ENCODE peak calls at places on chromosomes 12 and 14, in nine cellular contexts. One of them, this sample, is unnamed.

GRCh38 chr12:53558631-53559030 is 51.3 kb upstream of the NPFF start:
- DNase-seq in CD4-positive, CD25-positive, alpha-beta regulatory T cell: no peak
- DNase-seq in heart left ventricle: no peak
- DNase-seq in A549: no peak
- DNase-seq in HepG2: no peak
- DNase-seq in effector memory CD4-positive, alpha-beta T cell: no peak
- DNase-seq in SK-N-SH: no peak
- DNase-seq in AG10803: no peak
- DNase-seq in adrenal gland: no peak
- DNase-seq in this sample: no peak

GRCh38 chr12:110135806-110136205 is 11.6 kb downstream of the IFT81 start:
- DNase-seq in CD4-positive, CD25-positive, alpha-beta regulatory T cell: no peak
- DNase-seq in heart left ventricle: no peak
- DNase-seq in A549: no peak
- DNase-seq in HepG2: no peak
- DNase-seq in effector memory CD4-positive, alpha-beta T cell: no peak
- DNase-seq in SK-N-SH: no peak
- DNase-seq in AG10803: no peak
- DNase-seq in adrenal gland: no peak
- DNase-seq in this sample: no peak

GRCh38 chr14:89025581-89026236 is 201.3 kb downstream of the TTC8 start:
- DNase-seq in CD4-positive, CD25-positive, alpha-beta regulatory T cell: no peak
- DNase-seq in heart left ventricle: peak
- DNase-seq in A549: no peak
- DNase-seq in HepG2: no peak
- DNase-seq in effector memory CD4-positive, alpha-beta T cell: no peak
- DNase-seq in SK-N-SH: no peak
- DNase-seq in AG10803: peak
- DNase-seq in adrenal gland: no peak
- DNase-seq in this sample: no peak

GRCh38 chr12:89421093-89421835 is 69.0 kb upstream of the DUSP6 start:
- DNase-seq in CD4-positive, CD25-positive, alpha-beta regulatory T cell: no peak
- DNase-seq in heart left ventricle: no peak
- DNase-seq in A549: no peak
- DNase-seq in HepG2: no peak
- DNase-seq in effector memory CD4-positive, alpha-beta T cell: no peak
- DNase-seq in SK-N-SH: no peak
- DNase-seq in AG10803: no peak
- DNase-seq in adrenal gland: no peak
- DNase-seq in this sample: no peak

GRCh38 chr12:120413901-120414695 is 23.8 kb upstream of the COX6A1 start:
- DNase-seq in CD4-positive, CD25-positive, alpha-beta regulatory T cell: no peak
- DNase-seq in heart left ventricle: no peak
- DNase-seq in A549: no peak
- DNase-seq in HepG2: no peak
- DNase-seq in effector memory CD4-positive, alpha-beta T cell: no peak
- DNase-seq in SK-N-SH: no peak
- DNase-seq in AG10803: no peak
- DNase-seq in adrenal gland: peak
- DNase-seq in this sample: no peak

GRCh38 chr12:111040690-111041089 is 120.3 kb upstream of the MYL2 start:
- DNase-seq in CD4-positive, CD25-positive, alpha-beta regulatory T cell: no peak
- DNase-seq in heart left ventricle: no peak
- DNase-seq in A549: no peak
- DNase-seq in HepG2: no peak
- DNase-seq in effector memory CD4-positive, alpha-beta T cell: no peak
- DNase-seq in SK-N-SH: no peak
- DNase-seq in AG10803: no peak
- DNase-seq in adrenal gland: no peak
- DNase-seq in this sample: no peak

GRCh38 chr12:123937707-123938600 is 34.7 kb downstream of the CCDC92 start:
- DNase-seq in CD4-positive, CD25-positive, alpha-beta regulatory T cell: no peak
- DNase-seq in heart left ventricle: no peak
- DNase-seq in A549: no peak
- DNase-seq in HepG2: no peak
- DNase-seq in effector memory CD4-positive, alpha-beta T cell: peak
- DNase-seq in SK-N-SH: no peak
- DNase-seq in AG10803: peak
- DNase-seq in adrenal gland: no peak
- DNase-seq in this sample: no peak

GRCh38 chr12:119674560-119674959 is 6.6 kb downstream of the PRKAB1 start:
- DNase-seq in CD4-positive, CD25-positive, alpha-beta regulatory T cell: no peak
- DNase-seq in heart left ventricle: no peak
- DNase-seq in A549: no peak
- DNase-seq in HepG2: no peak
- DNase-seq in effector memory CD4-positive, alpha-beta T cell: no peak
- DNase-seq in SK-N-SH: no peak
- DNase-seq in AG10803: no peak
- DNase-seq in adrenal gland: no peak
- DNase-seq in this sample: no peak

GRCh38 chr12:15208871-15209656 is 12.2 kb downstream of the RERG start:
- DNase-seq in CD4-positive, CD25-positive, alpha-beta regulatory T cell: no peak
- DNase-seq in heart left ventricle: no peak
- DNase-seq in A549: no peak
- DNase-seq in HepG2: no peak
- DNase-seq in effector memory CD4-positive, alpha-beta T cell: no peak
- DNase-seq in SK-N-SH: no peak
- DNase-seq in AG10803: peak
- DNase-seq in adrenal gland: peak
- DNase-seq in this sample: no peak

GRCh38 chr12:108629156-108629555 is 4.5 kb downstream of the SELPLG start:
- DNase-seq in CD4-positive, CD25-positive, alpha-beta regulatory T cell: no peak
- DNase-seq in heart left ventricle: no peak
- DNase-seq in A549: no peak
- DNase-seq in HepG2: no peak
- DNase-seq in effector memory CD4-positive, alpha-beta T cell: no peak
- DNase-seq in SK-N-SH: no peak
- DNase-seq in AG10803: no peak
- DNase-seq in adrenal gland: no peak
- DNase-seq in this sample: no peak

GRCh38 chr12:5739862-5740370 is 205.1 kb downstream of the ANO2 start:
- DNase-seq in CD4-positive, CD25-positive, alpha-beta regulatory T cell: no peak
- DNase-seq in heart left ventricle: no peak
- DNase-seq in A549: no peak
- DNase-seq in HepG2: no peak
- DNase-seq in effector memory CD4-positive, alpha-beta T cell: no peak
- DNase-seq in SK-N-SH: no peak
- DNase-seq in AG10803: no peak
- DNase-seq in adrenal gland: no peak
- DNase-seq in this sample: no peak

GRCh38 chr14:20482382-20482781 is 13.2 kb downstream of the PNP start:
- DNase-seq in CD4-positive, CD25-positive, alpha-beta regulatory T cell: no peak
- DNase-seq in heart left ventricle: no peak
- DNase-seq in A549: no peak
- DNase-seq in HepG2: no peak
- DNase-seq in effector memory CD4-positive, alpha-beta T cell: no peak
- DNase-seq in SK-N-SH: no peak
- DNase-seq in AG10803: no peak
- DNase-seq in adrenal gland: no peak
- DNase-seq in this sample: no peak

GRCh38 chr14:20478915-20479314 is 9.7 kb downstream of the PNP start:
- DNase-seq in CD4-positive, CD25-positive, alpha-beta regulatory T cell: no peak
- DNase-seq in heart left ventricle: no peak
- DNase-seq in A549: no peak
- DNase-seq in HepG2: no peak
- DNase-seq in effector memory CD4-positive, alpha-beta T cell: no peak
- DNase-seq in SK-N-SH: no peak
- DNase-seq in AG10803: no peak
- DNase-seq in adrenal gland: no peak
- DNase-seq in this sample: no peak

GRCh38 chr14:20477211-20477876 is 8.1 kb downstream of the PNP start:
- DNase-seq in CD4-positive, CD25-positive, alpha-beta regulatory T cell: no peak
- DNase-seq in heart left ventricle: no peak
- DNase-seq in A549: no peak
- DNase-seq in HepG2: no peak
- DNase-seq in effector memory CD4-positive, alpha-beta T cell: peak
- DNase-seq in SK-N-SH: peak
- DNase-seq in AG10803: no peak
- DNase-seq in adrenal gland: no peak
- DNase-seq in this sample: no peak

GRCh38 chr14:20472566-20473206 is 3.5 kb downstream of the PNP start:
- DNase-seq in CD4-positive, CD25-positive, alpha-beta regulatory T cell: no peak
- DNase-seq in heart left ventricle: no peak
- DNase-seq in A549: no peak
- DNase-seq in HepG2: no peak
- DNase-seq in effector memory CD4-positive, alpha-beta T cell: no peak
- DNase-seq in SK-N-SH: no peak
- DNase-seq in AG10803: no peak
- DNase-seq in adrenal gland: no peak
- DNase-seq in this sample: no peak

GRCh38 chr14:20476795-20477194 is 7.6 kb downstream of the PNP start:
- DNase-seq in CD4-positive, CD25-positive, alpha-beta regulatory T cell: no peak
- DNase-seq in heart left ventricle: no peak
- DNase-seq in A549: no peak
- DNase-seq in HepG2: no peak
- DNase-seq in effector memory CD4-positive, alpha-beta T cell: no peak
- DNase-seq in SK-N-SH: no peak
- DNase-seq in AG10803: no peak
- DNase-seq in adrenal gland: no peak
- DNase-seq in this sample: no peak
- H3K4me3 ChIP-seq in CD4-positive, CD25-positive, alpha-beta regulatory T cell: peak
- H3K4me3 ChIP-seq in heart left ventricle: no peak
- H3K4me3 ChIP-seq in A549: no peak
- H3K4me3 ChIP-seq in HepG2: no peak
- H3K4me3 ChIP-seq in effector memory CD4-positive, alpha-beta T cell: peak
- H3K4me3 ChIP-seq in SK-N-SH: no peak
- H3K4me3 ChIP-seq in AG10803: no peak
- H3K4me3 ChIP-seq in adrenal gland: no peak
- H3K4me3 ChIP-seq in this sample: no peak

GRCh38 chr12:47849261-47849660 is 29.6 kb upstream of the HDAC7 start:
- DNase-seq in CD4-positive, CD25-positive, alpha-beta regulatory T cell: no peak
- DNase-seq in heart left ventricle: no peak
- DNase-seq in A549: no peak
- DNase-seq in HepG2: no peak
- DNase-seq in effector memory CD4-positive, alpha-beta T cell: no peak
- DNase-seq in SK-N-SH: no peak
- DNase-seq in AG10803: no peak
- DNase-seq in adrenal gland: no peak
- DNase-seq in this sample: no peak
- H3K4me3 ChIP-seq in CD4-positive, CD25-positive, alpha-beta regulatory T cell: no peak
- H3K4me3 ChIP-seq in heart left ventricle: no peak
- H3K4me3 ChIP-seq in A549: no peak
- H3K4me3 ChIP-seq in HepG2: no peak
- H3K4me3 ChIP-seq in effector memory CD4-positive, alpha-beta T cell: no peak
- H3K4me3 ChIP-seq in SK-N-SH: no peak
- H3K4me3 ChIP-seq in AG10803: no peak
- H3K4me3 ChIP-seq in adrenal gland: no peak
- H3K4me3 ChIP-seq in this sample: no peak

DNA sequence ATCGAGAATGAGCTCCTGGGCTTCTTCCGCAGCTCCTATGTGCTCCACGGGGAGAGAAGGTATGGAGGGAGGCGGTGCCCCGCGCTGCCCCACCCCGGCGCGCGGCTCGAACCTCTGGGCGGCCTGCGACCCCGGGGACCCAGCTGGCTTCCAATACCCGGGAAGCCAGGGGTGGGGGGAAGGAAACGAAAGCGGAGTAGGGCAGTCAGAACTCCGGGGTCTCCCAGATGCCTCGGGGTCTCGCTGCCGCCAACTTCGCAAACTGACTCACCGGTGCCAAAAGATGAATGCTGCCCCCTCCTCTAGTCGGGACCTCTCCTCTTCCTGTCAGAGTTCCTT is 1.3 kb downstream of the TRHDE start:
- DNase-seq in CD4-positive, CD25-positive, alpha-beta regulatory T cell: no peak
- DNase-seq in heart left ventricle: no peak
- DNase-seq in A549: no peak
- DNase-seq in HepG2: no peak
- DNase-seq in effector memory CD4-positive, alpha-beta T cell: no peak
- DNase-seq in SK-N-SH: no peak
- DNase-seq in AG10803: no peak
- DNase-seq in adrenal gland: no peak
- DNase-seq in this sample: no peak
- H3K4me3 ChIP-seq in CD4-positive, CD25-positive, alpha-beta regulatory T cell: no peak
- H3K4me3 ChIP-seq in heart left ventricle: peak
- H3K4me3 ChIP-seq in A549: peak
- H3K4me3 ChIP-seq in HepG2: no peak
- H3K4me3 ChIP-seq in effector memory CD4-positive, alpha-beta T cell: no peak
- H3K4me3 ChIP-seq in SK-N-SH: peak
- H3K4me3 ChIP-seq in AG10803: peak
- H3K4me3 ChIP-seq in adrenal gland: no peak
- H3K4me3 ChIP-seq in this sample: peak

GRCh38 chr14:105196228-105196960 is 15.3 kb upstream of the NUDT14 start:
- DNase-seq in CD4-positive, CD25-positive, alpha-beta regulatory T cell: no peak
- DNase-seq in heart left ventricle: peak
- DNase-seq in A549: no peak
- DNase-seq in HepG2: peak
- DNase-seq in effector memory CD4-positive, alpha-beta T cell: no peak
- DNase-seq in SK-N-SH: no peak
- DNase-seq in AG10803: no peak
- DNase-seq in adrenal gland: peak
- DNase-seq in this sample: no peak
- H3K4me3 ChIP-seq in CD4-positive, CD25-positive, alpha-beta regulatory T cell: no peak
- H3K4me3 ChIP-seq in heart left ventricle: peak
- H3K4me3 ChIP-seq in A549: no peak
- H3K4me3 ChIP-seq in HepG2: peak
- H3K4me3 ChIP-seq in effector memory CD4-positive, alpha-beta T cell: no peak
- H3K4me3 ChIP-seq in SK-N-SH: no peak
- H3K4me3 ChIP-seq in AG10803: no peak
- H3K4me3 ChIP-seq in adrenal gland: no peak
- H3K4me3 ChIP-seq in this sample: peak

GRCh38 chr14:47976139-47976538 is 300.7 kb upstream of the MDGA2 start:
- DNase-seq in CD4-positive, CD25-positive, alpha-beta regulatory T cell: no peak
- DNase-seq in heart left ventricle: no peak
- DNase-seq in A549: no peak
- DNase-seq in HepG2: no peak
- DNase-seq in effector memory CD4-positive, alpha-beta T cell: no peak
- DNase-seq in SK-N-SH: no peak
- DNase-seq in AG10803: no peak
- DNase-seq in adrenal gland: no peak
- DNase-seq in this sample: no peak
- H3K4me3 ChIP-seq in CD4-positive, CD25-positive, alpha-beta regulatory T cell: no peak
- H3K4me3 ChIP-seq in heart left ventricle: no peak
- H3K4me3 ChIP-seq in A549: no peak
- H3K4me3 ChIP-seq in HepG2: no peak
- H3K4me3 ChIP-seq in effector memory CD4-positive, alpha-beta T cell: no peak
- H3K4me3 ChIP-seq in SK-N-SH: no peak
- H3K4me3 ChIP-seq in AG10803: no peak
- H3K4me3 ChIP-seq in adrenal gland: no peak
- H3K4me3 ChIP-seq in this sample: no peak

GRCh38 chr14:23327947-23328744 is 6.9 kb downstream of the PABPN1 start:
- DNase-seq in CD4-positive, CD25-positive, alpha-beta regulatory T cell: peak
- DNase-seq in heart left ventricle: no peak
- DNase-seq in A549: peak
- DNase-seq in HepG2: peak
- DNase-seq in effector memory CD4-positive, alpha-beta T cell: peak
- DNase-seq in SK-N-SH: peak
- DNase-seq in AG10803: peak
- DNase-seq in adrenal gland: peak
- DNase-seq in this sample: peak
- H3K4me3 ChIP-seq in CD4-positive, CD25-positive, alpha-beta regulatory T cell: no peak
- H3K4me3 ChIP-seq in heart left ventricle: no peak
- H3K4me3 ChIP-seq in A549: no peak
- H3K4me3 ChIP-seq in HepG2: no peak
- H3K4me3 ChIP-seq in effector memory CD4-positive, alpha-beta T cell: no peak
- H3K4me3 ChIP-seq in SK-N-SH: no peak
- H3K4me3 ChIP-seq in AG10803: no peak
- H3K4me3 ChIP-seq in adrenal gland: no peak
- H3K4me3 ChIP-seq in this sample: no peak

This sample was measured in epithelial cell of proximal tubule.